ENCODE peak calls at places on chromosomes 13 and 19, in seven cellular contexts. F is stimulated activated CD8-positive, alpha-beta memory T cell treated with anti-CD3 and anti-CD28 coated beads, Interleukin-12 subunit alpha, Interleukin-12 subunit beta, amount 100 ng/mL, for 4 hours; X is heart right ventricle; B is CD8-positive, alpha-beta T cell; H is NCI-H774; U is ureter; T is endothelial cell of umbilical vein. M is an unnamed sample.

GRCh38 chr13:66951426-66951825 is 278.7 kb downstream of the PCDH9 start:
- DNase-seq in F (no peak), X (no peak), B (no peak), H (no peak), U (no peak), T (no peak), M (no peak)

GRCh38 chr13:29621401-29621800 is 25.9 kb upstream of the SLC7A1 start:
- DNase-seq in F (no peak), X (no peak), B (no peak), H (no peak), U (no peak), T (no peak), M (no peak)

GRCh38 chr13:45928843-45929242 is 77.3 kb upstream of the SIAH3 start:
- DNase-seq in F (no peak), X (no peak), B (no peak), H (no peak), U (no peak), T (no peak), M (peak; percentile 0)

GRCh38 chr19:35729021-35729420 is 11.2 kb downstream of the KMT2B start:
- DNase-seq in F (no peak), X (no peak), B (no peak), H (no peak), U (no peak), T (no peak), M (no peak)

GRCh38 chr13:42992585-42993122 is 613 bp upstream of the EPSTI1 start:
- DNase-seq in F (no peak), X (no peak), B (no peak), H (no peak), U (no peak), T (no peak), M (no peak)

GRCh38 chr19:46489445-46490272 is 6.0 kb downstream of the PNMA8B start:
- DNase-seq in F (no peak), X (peak; percentile 45), B (no peak), H (no peak), U (no peak), T (peak; percentile 25), M (no peak)

GRCh38 chr13:33032037-33032625 is 15.9 kb downstream of the KL start:
- DNase-seq in F (no peak), X (peak; percentile 17), B (no peak), H (no peak), U (no peak), T (no peak), M (no peak)

GRCh38 chr13:110382229-110382628 is 75.1 kb downstream of the COL4A2 start:
- DNase-seq in F (no peak), X (no peak), B (no peak), H (no peak), U (no peak), T (peak; percentile 90), M (no peak)

GRCh38 chr19:12872255-12872654 is 9.0 kb downstream of the DNASE2 start:
- DNase-seq in F (no peak), X (no peak), B (no peak), H (no peak), U (no peak), T (no peak), M (no peak)

GRCh38 chr19:11092181-11092538 is 2.9 kb downstream of the LDLR start:
- DNase-seq in F (no peak), X (no peak), B (peak; percentile 39), H (no peak), U (no peak), T (peak; percentile 81), M (no peak)

GRCh38 chr19:12834976-12835757 is 788 bp upstream of the RTBDN start:
- DNase-seq in F (no peak), X (no peak), B (peak; percentile 29), H (peak; percentile 72), U (no peak), T (no peak), M (no peak)

GRCh38 chr19:5773276-5773675 is 11.3 kb downstream of the PRR22 start:
- DNase-seq in F (no peak), X (no peak), B (no peak), H (no peak), U (no peak), T (no peak), M (no peak)

GRCh38 chr13:89307278-89307677 is 1636.1 kb downstream of the SLITRK5 start:
- DNase-seq in F (no peak), X (no peak), B (no peak), H (no peak), U (no peak), T (no peak), M (no peak)

GRCh38 chr19:3338541-3339181 is 27.7 kb upstream of the NFIC start:
- DNase-seq in F (peak; percentile 25), X (no peak), B (peak; percentile 67), H (peak; percentile 29), U (no peak), T (no peak), M (no peak)

GRCh38 chr13:50676602-50677001 is 166.9 kb downstream of the DLEU7 start:
- DNase-seq in F (no peak), X (no peak), B (no peak), H (no peak), U (peak; percentile 54), T (peak; percentile 49), M (no peak)

GRCh38 chr19:39327990-39328705 is 7.5 kb upstream of the LRFN1 start:
- DNase-seq in F (peak; percentile 59), X (peak; percentile 82), B (peak; percentile 90), H (peak; percentile 24), U (peak; percentile 90), T (peak; percentile 62), M (no peak)

GRCh38 chr13:49859568-49859967 is 67.1 kb upstream of the KPNA3 start:
- DNase-seq in F (no peak), X (no peak), B (no peak), H (no peak), U (no peak), T (no peak), M (no peak)

GRCh38 chr13:35388979-35389378 is 87.5 kb downstream of the MAB21L1 start:
- DNase-seq in F (no peak), X (no peak), B (no peak), H (no peak), U (no peak), T (peak; percentile 87), M (no peak)

GRCh38 chr13:46712524-46712923 is 84.4 kb downstream of the ESD start:
- DNase-seq in F (no peak), X (no peak), B (no peak), H (no peak), U (no peak), T (no peak), M (no peak)

GRCh38 chr19:48405850-48406249 is 12.4 kb downstream of the GRIN2D start:
- DNase-seq in F (no peak), X (no peak), B (no peak), H (no peak), U (no peak), T (no peak), M (no peak)

GRCh38 chr13:24038846-24039330 is 121.6 kb upstream of the SPATA13 start:
- DNase-seq in F (no peak), X (no peak), B (no peak), H (no peak), U (no peak), T (no peak), M (no peak)

GRCh38 chr13:76965759-76966421 is 17.6 kb downstream of the ACOD1 start:
- DNase-seq in F (no peak), X (peak; percentile 63), B (no peak), H (no peak), U (peak; percentile 65), T (peak; percentile 21), M (peak; percentile 26)

GRCh38 chr19:51247972-51248371 is 2.9 kb upstream of the SIGLECL1 start:
- DNase-seq in F (no peak), X (no peak), B (no peak), H (no peak), U (no peak), T (no peak), M (no peak)

GRCh38 chr19:43700368-43701015 is 15.4 kb upstream of the IRGC start:
- DNase-seq in F (no peak), X (peak; percentile 76), B (no peak), H (no peak), U (peak; percentile 58), T (peak; percentile 69), M (no peak)

GRCh38 chr19:35031072-35031881 is 1.0 kb downstream of the SCN1B start:
- DNase-seq in F (no peak), X (no peak), B (no peak), H (no peak), U (no peak), T (no peak), M (peak; percentile 45)

GRCh38 chr19:35407619-35408018 is 36.8 kb downstream of the GPR42 start:
- DNase-seq in F (no peak), X (no peak), B (no peak), H (no peak), U (no peak), T (no peak), M (no peak)

GRCh38 chr13:98571955-98572662 is 4.8 kb downstream of the STK24 start:
- DNase-seq in F (no peak), X (no peak), B (peak; percentile 28), H (peak; percentile 17), U (no peak), T (peak; percentile 45), M (no peak)

GRCh38 chr13:46160474-46161066 is 21.4 kb downstream of the LCP1 start:
- DNase-seq in F (no peak), X (peak; percentile 31), B (peak; percentile 41), H (no peak), U (no peak), T (peak; percentile 69), M (peak; percentile 17)

GRCh38 chr19:34963531-34964406 is at the start of gene ZNF792:
- DNase-seq in F (peak; percentile 21), X (peak; percentile 64), B (peak; percentile 43), H (peak; percentile 32), U (peak; percentile 65), T (peak; percentile 79), M (no peak)

GRCh38 chr19:11964496-11964857 is 363 bp upstream of the ZNF763 start:
- DNase-seq in F (no peak), X (no peak), B (no peak), H (no peak), U (no peak), T (no peak), M (no peak)

GRCh38 chr13:76620036-76620435 is 266.2 kb downstream of the KCTD12 start:
- DNase-seq in F (no peak), X (no peak), B (no peak), H (no peak), U (no peak), T (no peak), M (no peak)